ENCODE peak calls at places on chromosomes 5 and 9, in seven cellular contexts. One of them, this sample, is unnamed.

GRCh38 chr9:136985027-136985602 is 2.3 kb downstream of the LCNL1 start:
- DNase-seq in lower lobe of right lung: no peak
- DNase-seq in pancreas: no peak
- DNase-seq in neuronal stem cell: no peak
- DNase-seq in naive thymus-derived CD4-positive, alpha-beta T cell: no peak
- DNase-seq in A549: no peak
- DNase-seq in CD8-positive, alpha-beta memory T cell: no peak
- DNase-seq in this sample: no peak

GRCh38 chr9:25724424-25724823 is 46.2 kb upstream of the TUSC1 start:
- DNase-seq in lower lobe of right lung: no peak
- DNase-seq in pancreas: no peak
- DNase-seq in neuronal stem cell: no peak
- DNase-seq in naive thymus-derived CD4-positive, alpha-beta T cell: no peak
- DNase-seq in A549: no peak
- DNase-seq in CD8-positive, alpha-beta memory T cell: no peak
- DNase-seq in this sample: no peak

GRCh38 chr9:20853866-20854265 is 169.8 kb downstream of the FOCAD start:
- DNase-seq in lower lobe of right lung: no peak
- DNase-seq in pancreas: no peak
- DNase-seq in neuronal stem cell: no peak
- DNase-seq in naive thymus-derived CD4-positive, alpha-beta T cell: no peak
- DNase-seq in A549: no peak
- DNase-seq in CD8-positive, alpha-beta memory T cell: no peak
- DNase-seq in this sample: no peak

GRCh38 chr9:18658764-18659705 is 185.1 kb downstream of the ADAMTSL1 start:
- DNase-seq in lower lobe of right lung: no peak
- DNase-seq in pancreas: no peak
- DNase-seq in neuronal stem cell: no peak
- DNase-seq in naive thymus-derived CD4-positive, alpha-beta T cell: no peak
- DNase-seq in A549: no peak
- DNase-seq in CD8-positive, alpha-beta memory T cell: no peak
- DNase-seq in this sample: no peak

GRCh38 chr9:71646131-71646530 is 122.2 kb downstream of the CEMIP2 start:
- DNase-seq in lower lobe of right lung: no peak
- DNase-seq in pancreas: no peak
- DNase-seq in neuronal stem cell: no peak
- DNase-seq in naive thymus-derived CD4-positive, alpha-beta T cell: no peak
- DNase-seq in A549: no peak
- DNase-seq in CD8-positive, alpha-beta memory T cell: no peak
- DNase-seq in this sample: no peak

GRCh38 chr9:132099184-132099583 is 19.5 kb upstream of the MED27 start:
- DNase-seq in lower lobe of right lung: no peak
- DNase-seq in pancreas: no peak
- DNase-seq in neuronal stem cell: no peak
- DNase-seq in naive thymus-derived CD4-positive, alpha-beta T cell: no peak
- DNase-seq in A549: no peak
- DNase-seq in CD8-positive, alpha-beta memory T cell: no peak
- DNase-seq in this sample: no peak

GRCh38 chr5:148620696-148621095 is 33.6 kb downstream of the HTR4 start:
- DNase-seq in lower lobe of right lung: no peak
- DNase-seq in pancreas: no peak
- DNase-seq in neuronal stem cell: no peak
- DNase-seq in naive thymus-derived CD4-positive, alpha-beta T cell: peak
- DNase-seq in A549: no peak
- DNase-seq in CD8-positive, alpha-beta memory T cell: no peak
- DNase-seq in this sample: no peak

GRCh38 chr9:129077236-129077635 is 3.7 kb upstream of the DOLPP1 start:
- DNase-seq in lower lobe of right lung: no peak
- DNase-seq in pancreas: no peak
- DNase-seq in neuronal stem cell: no peak
- DNase-seq in naive thymus-derived CD4-positive, alpha-beta T cell: no peak
- DNase-seq in A549: no peak
- DNase-seq in CD8-positive, alpha-beta memory T cell: no peak
- DNase-seq in this sample: peak

GRCh38 chr5:80246995-80247729 is 8.7 kb downstream of the SERINC5 start:
- DNase-seq in lower lobe of right lung: peak
- DNase-seq in pancreas: no peak
- DNase-seq in neuronal stem cell: peak
- DNase-seq in naive thymus-derived CD4-positive, alpha-beta T cell: no peak
- DNase-seq in A549: peak
- DNase-seq in CD8-positive, alpha-beta memory T cell: no peak
- DNase-seq in this sample: peak

GRCh38 chr5:88684136-88684500 is 198.9 kb downstream of the MEF2C start:
- DNase-seq in lower lobe of right lung: no peak
- DNase-seq in pancreas: no peak
- DNase-seq in neuronal stem cell: no peak
- DNase-seq in naive thymus-derived CD4-positive, alpha-beta T cell: no peak
- DNase-seq in A549: no peak
- DNase-seq in CD8-positive, alpha-beta memory T cell: no peak
- DNase-seq in this sample: no peak

GRCh38 chr9:112747094-112747493 is 3.5 kb upstream of the SNX30 start:
- DNase-seq in lower lobe of right lung: no peak
- DNase-seq in pancreas: no peak
- DNase-seq in neuronal stem cell: no peak
- DNase-seq in naive thymus-derived CD4-positive, alpha-beta T cell: no peak
- DNase-seq in A549: no peak
- DNase-seq in CD8-positive, alpha-beta memory T cell: no peak
- DNase-seq in this sample: no peak

GRCh38 chr9:116476002-116476401 is 211.1 kb upstream of the TRIM32 start:
- DNase-seq in lower lobe of right lung: no peak
- DNase-seq in pancreas: no peak
- DNase-seq in neuronal stem cell: no peak
- DNase-seq in naive thymus-derived CD4-positive, alpha-beta T cell: no peak
- DNase-seq in A549: no peak
- DNase-seq in CD8-positive, alpha-beta memory T cell: no peak
- DNase-seq in this sample: no peak

DNA sequence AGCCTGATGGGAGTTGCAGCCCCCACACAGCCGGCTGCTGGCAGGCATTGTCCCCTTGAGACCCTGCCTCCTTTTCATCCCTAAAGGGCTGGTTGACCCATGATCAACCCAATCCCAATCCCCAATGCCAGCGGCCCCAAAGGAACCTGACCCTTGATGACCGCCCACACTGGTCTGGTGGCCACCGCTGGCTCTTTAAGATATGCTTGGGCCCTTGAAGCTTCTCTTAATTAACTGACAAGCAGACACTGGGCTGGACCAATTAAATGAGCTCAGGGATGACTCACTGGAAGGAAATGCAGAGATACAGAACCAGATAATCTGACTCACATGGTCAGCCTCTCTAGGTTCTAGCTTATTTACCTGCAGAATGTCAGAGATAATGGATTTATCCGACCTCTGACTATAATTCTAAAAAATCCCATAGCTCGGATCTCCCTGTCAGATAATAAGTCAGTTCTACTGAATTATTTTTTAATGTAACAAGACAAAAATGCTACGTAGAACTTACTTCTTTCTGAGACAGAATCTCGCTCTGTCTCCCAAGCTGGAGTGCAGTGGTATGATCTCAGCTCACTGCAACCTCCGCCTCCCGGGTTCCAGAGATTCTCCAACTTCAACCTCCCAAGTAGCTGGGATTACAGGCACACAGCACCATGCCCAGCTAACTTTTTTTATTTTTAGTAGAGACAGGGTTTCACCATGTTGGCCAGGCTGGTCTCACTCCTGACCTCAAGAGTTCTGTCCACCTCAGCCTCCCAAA is 11.1 kb upstream of the MLANA start:
- DNase-seq in lower lobe of right lung: no peak
- DNase-seq in pancreas: no peak
- DNase-seq in neuronal stem cell: no peak
- DNase-seq in naive thymus-derived CD4-positive, alpha-beta T cell: no peak
- DNase-seq in A549: peak
- DNase-seq in CD8-positive, alpha-beta memory T cell: no peak
- DNase-seq in this sample: no peak
- H3K27ac ChIP-seq in lower lobe of right lung: no peak
- H3K27ac ChIP-seq in pancreas: no peak
- H3K27ac ChIP-seq in neuronal stem cell: no peak
- H3K27ac ChIP-seq in naive thymus-derived CD4-positive, alpha-beta T cell: no peak
- H3K27ac ChIP-seq in A549: peak
- H3K27ac ChIP-seq in CD8-positive, alpha-beta memory T cell: peak
- H3K27ac ChIP-seq in this sample: no peak

GRCh38 chr5:143376195-143376772 is 27.2 kb downstream of the NR3C1 start:
- DNase-seq in lower lobe of right lung: no peak
- DNase-seq in pancreas: no peak
- DNase-seq in neuronal stem cell: no peak
- DNase-seq in naive thymus-derived CD4-positive, alpha-beta T cell: no peak
- DNase-seq in A549: no peak
- DNase-seq in CD8-positive, alpha-beta memory T cell: no peak
- DNase-seq in this sample: no peak
- H3K27ac ChIP-seq in lower lobe of right lung: no peak
- H3K27ac ChIP-seq in pancreas: no peak
- H3K27ac ChIP-seq in neuronal stem cell: no peak
- H3K27ac ChIP-seq in naive thymus-derived CD4-positive, alpha-beta T cell: no peak
- H3K27ac ChIP-seq in A549: peak
- H3K27ac ChIP-seq in CD8-positive, alpha-beta memory T cell: no peak
- H3K27ac ChIP-seq in this sample: no peak

GRCh38 chr5:177500685-177501522 is 3.5 kb upstream of the PDLIM7 start:
- DNase-seq in lower lobe of right lung: peak
- DNase-seq in pancreas: peak
- DNase-seq in neuronal stem cell: peak
- DNase-seq in naive thymus-derived CD4-positive, alpha-beta T cell: peak
- DNase-seq in A549: peak
- DNase-seq in CD8-positive, alpha-beta memory T cell: peak
- DNase-seq in this sample: peak
- H3K27ac ChIP-seq in lower lobe of right lung: peak
- H3K27ac ChIP-seq in pancreas: no peak
- H3K27ac ChIP-seq in neuronal stem cell: no peak
- H3K27ac ChIP-seq in naive thymus-derived CD4-positive, alpha-beta T cell: no peak
- H3K27ac ChIP-seq in A549: no peak
- H3K27ac ChIP-seq in CD8-positive, alpha-beta memory T cell: no peak
- H3K27ac ChIP-seq in this sample: no peak

GRCh38 chr5:118577621-118578020 is 410.7 kb downstream of the DTWD2 start:
- DNase-seq in lower lobe of right lung: no peak
- DNase-seq in pancreas: no peak
- DNase-seq in neuronal stem cell: no peak
- DNase-seq in naive thymus-derived CD4-positive, alpha-beta T cell: no peak
- DNase-seq in A549: no peak
- DNase-seq in CD8-positive, alpha-beta memory T cell: no peak
- DNase-seq in this sample: no peak
- H3K27ac ChIP-seq in lower lobe of right lung: peak
- H3K27ac ChIP-seq in pancreas: no peak
- H3K27ac ChIP-seq in neuronal stem cell: no peak
- H3K27ac ChIP-seq in naive thymus-derived CD4-positive, alpha-beta T cell: no peak
- H3K27ac ChIP-seq in A549: no peak
- H3K27ac ChIP-seq in CD8-positive, alpha-beta memory T cell: no peak
- H3K27ac ChIP-seq in this sample: no peak

DNA sequence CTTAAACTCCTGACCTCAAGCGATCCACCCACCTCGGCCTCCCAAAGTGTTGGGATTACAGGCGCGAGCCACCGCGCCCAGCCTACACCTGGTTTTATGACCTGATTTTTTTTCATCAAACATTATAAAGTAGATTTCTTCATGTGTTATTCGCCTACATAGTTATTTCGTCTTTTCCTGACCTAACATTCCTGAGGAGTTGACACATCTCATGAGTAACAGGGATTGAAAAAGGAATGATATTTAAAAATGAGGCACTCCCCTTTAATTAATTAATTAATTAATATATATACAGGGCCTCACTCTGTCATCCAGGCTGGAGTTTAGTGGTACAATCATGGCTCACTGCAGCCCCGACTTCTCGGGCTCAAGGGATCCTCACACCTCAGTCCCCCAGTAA is 20.2 kb upstream of the MTMR12 start:
- DNase-seq in lower lobe of right lung: no peak
- DNase-seq in pancreas: no peak
- DNase-seq in neuronal stem cell: no peak
- DNase-seq in naive thymus-derived CD4-positive, alpha-beta T cell: no peak
- DNase-seq in A549: no peak
- DNase-seq in CD8-positive, alpha-beta memory T cell: no peak
- DNase-seq in this sample: no peak
- H3K27ac ChIP-seq in lower lobe of right lung: no peak
- H3K27ac ChIP-seq in pancreas: no peak
- H3K27ac ChIP-seq in neuronal stem cell: no peak
- H3K27ac ChIP-seq in naive thymus-derived CD4-positive, alpha-beta T cell: no peak
- H3K27ac ChIP-seq in A549: no peak
- H3K27ac ChIP-seq in CD8-positive, alpha-beta memory T cell: no peak
- H3K27ac ChIP-seq in this sample: no peak

GRCh38 chr5:23084815-23085214 is 231.7 kb upstream of the CDH12 start:
- DNase-seq in lower lobe of right lung: no peak
- DNase-seq in pancreas: no peak
- DNase-seq in neuronal stem cell: no peak
- DNase-seq in naive thymus-derived CD4-positive, alpha-beta T cell: no peak
- DNase-seq in A549: peak
- DNase-seq in CD8-positive, alpha-beta memory T cell: no peak
- DNase-seq in this sample: no peak
- H3K27ac ChIP-seq in lower lobe of right lung: no peak
- H3K27ac ChIP-seq in pancreas: no peak
- H3K27ac ChIP-seq in neuronal stem cell: no peak
- H3K27ac ChIP-seq in naive thymus-derived CD4-positive, alpha-beta T cell: no peak
- H3K27ac ChIP-seq in A549: no peak
- H3K27ac ChIP-seq in CD8-positive, alpha-beta memory T cell: no peak
- H3K27ac ChIP-seq in this sample: no peak

GRCh38 chr5:180350711-180351110 is 2.4 kb downstream of the GFPT2 start:
- DNase-seq in lower lobe of right lung: no peak
- DNase-seq in pancreas: no peak
- DNase-seq in neuronal stem cell: no peak
- DNase-seq in naive thymus-derived CD4-positive, alpha-beta T cell: no peak
- DNase-seq in A549: no peak
- DNase-seq in CD8-positive, alpha-beta memory T cell: no peak
- DNase-seq in this sample: no peak
- H3K27ac ChIP-seq in lower lobe of right lung: no peak
- H3K27ac ChIP-seq in pancreas: no peak
- H3K27ac ChIP-seq in neuronal stem cell: no peak
- H3K27ac ChIP-seq in naive thymus-derived CD4-positive, alpha-beta T cell: no peak
- H3K27ac ChIP-seq in A549: no peak
- H3K27ac ChIP-seq in CD8-positive, alpha-beta memory T cell: no peak
- H3K27ac ChIP-seq in this sample: no peak

GRCh38 chr5:131330031-131330430 is 66.2 kb downstream of the CDC42SE2 start:
- DNase-seq in lower lobe of right lung: no peak
- DNase-seq in pancreas: no peak
- DNase-seq in neuronal stem cell: no peak
- DNase-seq in naive thymus-derived CD4-positive, alpha-beta T cell: no peak
- DNase-seq in A549: no peak
- DNase-seq in CD8-positive, alpha-beta memory T cell: no peak
- DNase-seq in this sample: no peak

GRCh38 chr5:131328536-131329186 is 64.8 kb downstream of the CDC42SE2 start:
- DNase-seq in lower lobe of right lung: no peak
- DNase-seq in pancreas: no peak
- DNase-seq in neuronal stem cell: no peak
- DNase-seq in naive thymus-derived CD4-positive, alpha-beta T cell: no peak
- DNase-seq in A549: peak
- DNase-seq in CD8-positive, alpha-beta memory T cell: no peak
- DNase-seq in this sample: no peak

GRCh38 chr5:131323378-131323777 is 59.5 kb downstream of the CDC42SE2 start:
- DNase-seq in lower lobe of right lung: no peak
- DNase-seq in pancreas: no peak
- DNase-seq in neuronal stem cell: no peak
- DNase-seq in naive thymus-derived CD4-positive, alpha-beta T cell: no peak
- DNase-seq in A549: no peak
- DNase-seq in CD8-positive, alpha-beta memory T cell: no peak
- DNase-seq in this sample: no peak

GRCh38 chr5:131324311-131324710 is 60.5 kb downstream of the CDC42SE2 start:
- DNase-seq in lower lobe of right lung: no peak
- DNase-seq in pancreas: no peak
- DNase-seq in neuronal stem cell: peak
- DNase-seq in naive thymus-derived CD4-positive, alpha-beta T cell: no peak
- DNase-seq in A549: no peak
- DNase-seq in CD8-positive, alpha-beta memory T cell: no peak
- DNase-seq in this sample: no peak

GRCh38 chr5:131329187-131329540 is 65.3 kb downstream of the CDC42SE2 start:
- DNase-seq in lower lobe of right lung: no peak
- DNase-seq in pancreas: no peak
- DNase-seq in neuronal stem cell: no peak
- DNase-seq in naive thymus-derived CD4-positive, alpha-beta T cell: no peak
- DNase-seq in A549: no peak
- DNase-seq in CD8-positive, alpha-beta memory T cell: no peak
- DNase-seq in this sample: no peak
- H3K27ac ChIP-seq in lower lobe of right lung: no peak
- H3K27ac ChIP-seq in pancreas: no peak
- H3K27ac ChIP-seq in neuronal stem cell: no peak
- H3K27ac ChIP-seq in naive thymus-derived CD4-positive, alpha-beta T cell: peak
- H3K27ac ChIP-seq in A549: no peak
- H3K27ac ChIP-seq in CD8-positive, alpha-beta memory T cell: no peak
- H3K27ac ChIP-seq in this sample: no peak